ENCODE peak calls at places on chromosomes 4 and X, in eight cellular contexts. B, J, W, Y, R, L, T and C are unnamed samples.

GRCh38 chr4:156779774-156780173 is 191.8 kb downstream of the PDGFC start:
- DNase-seq in B (no peak), R (no peak), W (no peak), T (no peak), L (no peak), Y (peak), J (no peak), C (no peak)

GRCh38 chr4:77007358-77008230 is 58.0 kb downstream of the SEPTIN11 start:
- DNase-seq in Y (peak), W (no peak), J (peak), R (no peak), T (no peak), B (no peak), L (no peak), C (no peak)

GRCh38 chr4:123478859-123479345 is 82.3 kb downstream of the SPRY1 start:
- DNase-seq in Y (no peak), T (peak), R (no peak), J (peak), L (no peak), B (no peak), W (no peak), C (peak)

GRCh38 chr4:171847751-171848150 is 34.5 kb downstream of the GALNTL6 start:
- DNase-seq in W (no peak), B (no peak), Y (no peak), T (no peak), J (no peak), R (no peak), L (no peak), C (no peak)

GRCh38 chr4:116664198-116664597 is 421.2 kb downstream of the TRAM1L1 start:
- DNase-seq in R (no peak), L (no peak), W (no peak), B (no peak), T (no peak), Y (peak), J (no peak), C (no peak)

GRCh38 chr4:14233126-14233525 is 605.6 kb upstream of the BOD1L1 start:
- DNase-seq in R (no peak), J (no peak), B (no peak), W (no peak), Y (no peak), L (no peak), T (no peak), C (no peak)

GRCh38 chr4:138736362-138736761 is 279.2 kb upstream of the NOCT start:
- DNase-seq in B (no peak), Y (no peak), W (no peak), L (no peak), J (no peak), T (no peak), R (no peak), C (no peak)

GRCh38 chr4:821631-822030 is 4.3 kb downstream of the CPLX1 start:
- DNase-seq in W (no peak), R (no peak), T (no peak), J (no peak), B (no peak), L (no peak), Y (no peak), C (no peak)

GRCh38 chrX:95346854-95347253 is 1337.8 kb upstream of the DIAPH2 start:
- DNase-seq in W (no peak), R (no peak), Y (peak), T (no peak), L (no peak), J (no peak), B (no peak), C (no peak)

GRCh38 chrX:123525131-123525725 is 207.6 kb downstream of the THOC2 start:
- DNase-seq in W (no peak), L (no peak), Y (no peak), T (no peak), B (no peak), J (peak), R (no peak), C (no peak)

GRCh38 chrX:130082244-130083106 is 27.8 kb downstream of the ELF4 start:
- DNase-seq in Y (no peak), W (no peak), B (peak), L (no peak), R (peak), J (peak), T (no peak), C (peak)

GRCh38 chr4:121738780-121739547 is 26.0 kb downstream of the SMIM43 start:
- DNase-seq in Y (no peak), T (no peak), B (no peak), W (no peak), R (no peak), L (no peak), J (no peak), C (no peak)

GRCh38 chrX:111164728-111165127 is 68.7 kb downstream of the PAK3 start:
- DNase-seq in Y (peak), R (no peak), T (no peak), B (no peak), J (no peak), L (no peak), W (no peak), C (no peak)